ENCODE peak calls at places on chromosomes 12 and 14, in four cellular contexts. H is adrenal gland; G is tibial artery; Z is CD8-positive, alpha-beta memory T cell. Y is an unnamed sample.

GRCh38 chr12:10186299-10186698 is 7.5 kb downstream of the TMEM52B start:
- DNase-seq in H (peak; percentile 49), G (peak; percentile 48), Z (no peak), Y (no peak)

GRCh38 chr14:60506010-60506409 is 2.9 kb upstream of the SIX6 start:
- DNase-seq in G (no peak), H (no peak), Z (no peak), Y (no peak)

GRCh38 chr12:115261691-115262398 is 577.9 kb upstream of the TBX3 start:
- DNase-seq in G (no peak), Z (no peak), H (no peak), Y (peak; percentile 13)

GRCh38 chr14:67417633-67418032 is 5.7 kb upstream of the PLEK2 start:
- DNase-seq in Z (no peak), H (no peak), G (no peak), Y (no peak)

GRCh38 chr12:113697646-113698504 is 226.2 kb upstream of the LHX5 start:
- DNase-seq in Z (no peak), G (no peak), H (no peak), Y (peak; percentile 31)

GRCh38 chr12:132279184-132279889 is 50.1 kb downstream of the GALNT9 start:
- DNase-seq in H (peak; percentile 21), Z (peak; percentile 15), G (no peak), Y (no peak)

GRCh38 chr12:450438-450837 is 9.3 kb upstream of the B4GALNT3 start:
- DNase-seq in G (no peak), H (no peak), Z (no peak), Y (no peak)

GRCh38 chr14:34258318-34258717 is 203.7 kb downstream of the SPTSSA start:
- DNase-seq in Z (no peak), H (no peak), G (no peak), Y (peak; percentile 44)

GRCh38 chr12:110280784-110281548 is at the start of gene ATP2A2:
- DNase-seq in Z (peak; percentile 93), H (peak; percentile 88), G (peak; percentile 83), Y (peak; percentile 90)

DNA sequence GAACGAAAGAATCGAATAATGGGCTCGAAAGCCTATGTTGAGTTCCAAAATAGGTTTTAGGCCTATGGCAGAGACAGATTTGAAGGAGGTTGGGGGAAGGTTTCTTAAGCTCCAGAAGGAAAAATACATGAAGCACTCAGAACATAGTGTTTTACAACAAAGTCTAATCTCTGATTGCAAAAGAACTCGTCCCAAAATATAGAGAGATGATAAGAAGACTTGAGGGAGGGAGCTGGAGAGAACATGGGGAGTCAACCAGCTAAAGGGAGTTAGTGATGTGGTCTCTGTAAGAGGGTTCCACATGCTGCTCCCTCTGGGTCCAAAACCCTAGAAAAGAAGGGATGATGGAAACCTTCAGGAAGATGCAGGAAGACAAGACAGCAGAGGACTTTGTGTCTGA is 54.8 kb upstream of the DAAM1 start:
- DNase-seq in H (no peak), G (no peak), Z (no peak), Y (no peak)
- H3K27me3 ChIP-seq in H (peaks cover 4% of the 10 kb centered on the region), G (no peaks in the 10 kb centered on the region), Z (no peaks in the 10 kb centered on the region), Y (no peaks in the 10 kb centered on the region)

DNA sequence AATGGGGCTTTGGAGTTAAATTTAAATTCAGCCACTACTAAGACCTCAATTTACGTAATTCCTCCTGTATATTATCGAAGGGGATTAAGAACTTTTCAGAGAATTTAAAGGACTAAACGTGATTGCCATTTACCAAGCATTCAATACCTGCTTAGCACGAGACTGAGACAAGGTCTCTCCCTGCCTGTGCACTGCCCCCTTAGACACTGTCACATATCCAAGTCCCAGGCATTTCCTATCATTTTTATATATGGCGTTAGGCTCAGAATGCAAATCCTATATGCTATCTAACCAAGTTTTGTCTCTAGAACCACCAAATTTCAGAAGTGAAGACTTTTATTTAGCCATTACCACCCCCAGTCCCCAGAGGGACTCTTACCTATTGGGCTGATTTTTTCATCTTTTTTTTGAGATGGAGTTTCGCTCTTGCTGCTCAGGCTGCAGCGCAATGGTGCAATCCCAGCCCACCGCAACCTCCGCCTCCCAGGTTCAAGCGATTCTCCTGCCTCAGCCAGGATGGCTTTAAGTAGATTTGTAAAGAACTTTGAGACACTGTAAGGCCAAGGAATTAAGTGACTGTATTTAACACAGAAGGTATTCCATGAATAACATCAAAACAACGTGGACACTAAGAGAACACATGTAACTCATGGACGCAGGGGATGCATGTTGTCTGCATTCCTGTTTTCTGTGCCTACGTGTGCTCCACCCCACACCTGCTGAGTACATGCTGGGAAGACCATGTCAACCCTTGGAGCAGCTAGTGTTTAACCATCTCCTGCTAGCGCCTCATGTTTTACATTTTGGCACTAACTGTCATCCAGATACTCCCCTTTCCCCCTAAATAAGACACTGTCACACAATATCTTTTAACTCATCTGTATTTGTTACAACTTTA is 6.4 kb downstream of the HSP90AA1 start:
- DNase-seq in G (no peak), H (no peak), Z (no peak), Y (no peak)
- H3K36me3 ChIP-seq in G (peaks cover 70% of the 10 kb centered on the region), H (peaks cover 72% of the 10 kb centered on the region), Z (peaks cover 60% of the 10 kb centered on the region), Y (peaks cover 61% of the 10 kb centered on the region)

GRCh38 chr14:103833711-103834110 is 13.7 kb downstream of the PPP1R13B start:
- DNase-seq in Z (no peak), H (no peak), G (no peak), Y (no peak)

GRCh38 chr14:103825103-103825502 is 22.3 kb downstream of the PPP1R13B start:
- DNase-seq in G (no peak), H (no peak), Z (no peak), Y (no peak)

GRCh38 chr14:103830511-103831270 is 16.7 kb downstream of the PPP1R13B start:
- DNase-seq in G (no peak), Z (no peak), H (no peak), Y (no peak)

GRCh38 chr14:103832046-103832445 is 15.3 kb downstream of the PPP1R13B start:
- DNase-seq in Z (no peak), H (no peak), G (no peak), Y (no peak)

DNA sequence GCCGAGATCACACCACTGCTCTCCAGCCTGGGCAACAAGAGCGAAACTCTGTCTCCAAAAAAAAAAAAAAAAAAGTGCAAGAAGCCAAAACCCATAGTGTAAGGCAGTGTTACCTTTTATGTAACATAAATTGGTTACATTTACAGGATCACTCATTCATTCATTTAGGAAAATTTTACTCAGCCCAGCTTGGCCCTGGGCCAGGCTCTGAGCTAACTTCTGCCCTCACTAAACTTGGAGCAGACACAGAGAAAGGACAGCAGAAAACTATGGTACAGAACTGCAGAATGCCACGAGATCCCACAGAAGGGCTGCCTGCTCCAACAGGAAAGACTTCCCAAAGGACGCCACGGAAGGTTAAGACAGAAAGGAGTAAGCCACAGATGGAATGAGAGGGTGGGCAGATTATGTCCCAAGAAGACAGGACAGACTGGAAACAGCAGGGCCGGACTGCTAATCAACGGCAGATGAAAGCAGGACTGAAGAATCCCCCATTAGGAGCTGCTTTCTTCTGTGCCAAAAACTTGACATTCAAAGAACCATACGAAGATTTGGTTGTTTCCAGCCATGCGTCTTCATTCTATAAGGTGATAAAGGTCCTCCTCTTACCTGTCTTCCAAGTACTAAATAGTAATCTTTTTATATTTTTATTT is 18.9 kb downstream of the PPP1R13B start:
- DNase-seq in G (peak; percentile 22), H (peak; percentile 46), Z (no peak), Y (peak; percentile 62)
- H3K4me3 ChIP-seq in G (no peak overlapping the region), H (no peak overlapping the region), Z (no peak overlapping the region), Y (no peak overlapping the region)

GRCh38 chr12:94147991-94148840 is at the start of gene PLXNC1:
- DNase-seq in G (no peak), Z (peak; percentile 79), H (peak; percentile 45), Y (peak; percentile 54)
- H3K27me3 ChIP-seq in G (no peaks in the 10 kb centered on the region), Z (no peaks in the 10 kb centered on the region), H (peaks cover 10% of the 10 kb centered on the region), Y (peaks cover 62% of the 10 kb centered on the region)

DNA sequence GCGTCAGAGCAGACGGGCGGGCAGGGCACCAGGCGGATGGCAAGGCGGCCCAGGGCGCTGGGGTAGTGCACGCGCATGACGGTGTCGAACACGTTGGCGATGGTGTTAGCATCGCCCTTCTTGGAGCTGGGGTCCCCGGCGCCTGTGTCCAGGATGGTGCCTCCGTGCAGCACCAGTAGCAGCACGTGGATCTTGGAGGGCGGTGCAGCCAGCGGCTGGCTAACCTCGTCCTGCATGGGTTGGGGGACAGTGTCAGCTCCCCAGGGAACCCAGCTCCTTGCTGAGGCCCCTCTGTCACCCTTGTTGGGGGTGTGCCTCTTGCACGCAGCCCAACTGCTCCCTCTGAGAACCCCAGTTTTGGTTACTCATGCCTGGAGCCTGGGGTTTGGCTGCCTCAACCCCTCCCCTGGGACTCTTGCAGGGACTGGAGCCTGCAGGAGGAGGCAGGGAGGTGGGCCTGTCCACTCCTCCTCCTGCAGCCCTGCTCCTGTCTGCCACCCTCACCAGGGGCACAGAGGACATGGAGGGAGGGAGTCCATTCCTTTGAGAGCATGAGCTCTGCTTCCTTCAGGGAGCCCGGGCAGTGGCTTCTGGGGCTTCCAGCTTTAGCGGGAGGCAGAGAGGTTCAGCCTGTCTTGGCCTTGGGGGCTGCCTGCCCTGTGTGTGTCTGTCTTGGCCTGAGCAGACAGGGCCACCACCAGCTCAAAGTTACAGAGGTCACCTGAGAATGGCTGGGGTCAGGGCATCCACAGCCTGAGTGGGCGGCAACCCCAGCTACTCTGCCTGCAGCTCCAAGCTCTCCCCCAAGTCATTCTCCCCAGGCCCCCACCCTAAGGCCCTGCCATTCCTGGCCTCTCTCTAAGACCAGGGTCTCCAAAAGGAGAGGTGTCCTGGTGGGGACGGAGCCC is 17.1 kb downstream of the ARL6IP4 start:
- DNase-seq in H (no peak), G (no peak), Z (no peak), Y (no peak)
- H3K36me3 ChIP-seq in H (peaks cover 43% of the 10 kb centered on the region), G (no peaks in the 10 kb centered on the region), Z (no peaks in the 10 kb centered on the region), Y (no peaks in the 10 kb centered on the region)

GRCh38 chr14:95258156-95258555 is 61.6 kb downstream of the CLMN start:
- DNase-seq in H (no peak), G (no peak), Z (no peak), Y (no peak)
- H3K4me3 ChIP-seq in H (no peak overlapping the region), G (no peak overlapping the region), Z (no peak overlapping the region), Y (no peak overlapping the region)

Y was measured in MG63.